ENCODE peak calls at places on chromosomes 4 and X, in nine cellular contexts. L, D, W, Y, H, K, T, F and U are unnamed samples.

GRCh38 chr4:184021389-184021788 is 116.3 kb downstream of the STOX2 start:
- DNase-seq in D (no peak), W (no peak), Y (no peak), H (no peak), L (no peak), K (no peak), T (no peak), F (no peak), U (no peak)

GRCh38 chr4:8304827-8305695 is 35.5 kb downstream of the HTRA3 start:
- DNase-seq in L (no peak), H (no peak), T (no peak), D (no peak), W (peak), Y (no peak), K (no peak), F (no peak), U (no peak)

GRCh38 chr4:58849026-58849425 is 1738.8 kb upstream of the IGFBP7 start:
- DNase-seq in W (no peak), K (no peak), Y (no peak), F (no peak), L (no peak), T (no peak), D (no peak), H (no peak), U (no peak)

GRCh38 chr4:16024009-16024408 is 59.8 kb downstream of the PROM1 start:
- DNase-seq in Y (no peak), K (no peak), D (peak), H (no peak), L (no peak), W (no peak), F (no peak), T (no peak), U (no peak)

GRCh38 chr4:181968371-181968770 is 274.8 kb upstream of the TENM3 start:
- DNase-seq in D (peak), H (peak), T (no peak), K (no peak), L (no peak), W (no peak), Y (no peak), F (no peak), U (no peak)

GRCh38 chr4:85953651-85954018 is 406.2 kb downstream of the MAPK10 start:
- DNase-seq in W (no peak), T (no peak), H (peak), F (no peak), D (no peak), Y (no peak), K (no peak), L (no peak), U (no peak)

GRCh38 chrX:17605676-17606075 is 131.6 kb upstream of the SCML1 start:
- DNase-seq in F (no peak), Y (no peak), H (peak), W (no peak), L (no peak), D (no peak), T (no peak), K (no peak), U (no peak)

GRCh38 chr4:99103166-99103565 is 14.6 kb upstream of the ADH5 start:
- DNase-seq in W (no peak), F (no peak), D (no peak), L (no peak), T (no peak), K (no peak), H (no peak), Y (no peak), U (no peak)

GRCh38 chr4:54192811-54193210 is 36.3 kb upstream of the PDGFRA start:
- DNase-seq in H (no peak), W (no peak), T (no peak), D (no peak), L (no peak), F (no peak), K (no peak), Y (no peak), U (no peak)